ENCODE peak calls at places on chromosomes 2 and 18, in seven cellular contexts. One of them, this sample, is unnamed.

GRCh38 chr18:9022397-9023170 is 79.9 kb upstream of the NDUFV2 start:
- DNase-seq in activated CD4-positive, CD25-positive, alpha-beta regulatory T cell: no peak
- DNase-seq in left ventricle myocardium inferior: no peak
- DNase-seq in NCI-H460: no peak
- DNase-seq in AG10803: no peak
- DNase-seq in HFFc6: no peak
- DNase-seq in astrocyte of the spinal cord: peak
- DNase-seq in this sample: peak

GRCh38 chr18:56068030-56068671 is 480.2 kb upstream of the TCF4 start:
- DNase-seq in activated CD4-positive, CD25-positive, alpha-beta regulatory T cell: no peak
- DNase-seq in astrocyte of the spinal cord: peak
- DNase-seq in NCI-H460: no peak
- DNase-seq in left ventricle myocardium inferior: no peak
- DNase-seq in AG10803: peak
- DNase-seq in HFFc6: peak
- DNase-seq in this sample: no peak

GRCh38 chr2:224412064-224412921 is 10.4 kb upstream of the FAM124B start:
- DNase-seq in HFFc6: peak
- DNase-seq in left ventricle myocardium inferior: no peak
- DNase-seq in astrocyte of the spinal cord: peak
- DNase-seq in activated CD4-positive, CD25-positive, alpha-beta regulatory T cell: no peak
- DNase-seq in AG10803: peak
- DNase-seq in NCI-H460: no peak
- DNase-seq in this sample: no peak

GRCh38 chr2:36967236-36967876 is 1.0 kb upstream of the STRN start:
- DNase-seq in activated CD4-positive, CD25-positive, alpha-beta regulatory T cell: no peak
- DNase-seq in AG10803: no peak
- DNase-seq in NCI-H460: no peak
- DNase-seq in HFFc6: no peak
- DNase-seq in left ventricle myocardium inferior: no peak
- DNase-seq in astrocyte of the spinal cord: no peak
- DNase-seq in this sample: peak

GRCh38 chr2:43634604-43635306 is 2.3 kb upstream of the PLEKHH2 start:
- DNase-seq in astrocyte of the spinal cord: peak
- DNase-seq in NCI-H460: peak
- DNase-seq in HFFc6: peak
- DNase-seq in activated CD4-positive, CD25-positive, alpha-beta regulatory T cell: no peak
- DNase-seq in left ventricle myocardium inferior: no peak
- DNase-seq in AG10803: peak
- DNase-seq in this sample: peak

GRCh38 chr2:104849618-104850097 is 4.3 kb upstream of the POU3F3 start:
- DNase-seq in NCI-H460: peak
- DNase-seq in activated CD4-positive, CD25-positive, alpha-beta regulatory T cell: no peak
- DNase-seq in astrocyte of the spinal cord: peak
- DNase-seq in AG10803: peak
- DNase-seq in left ventricle myocardium inferior: no peak
- DNase-seq in HFFc6: peak
- DNase-seq in this sample: peak

GRCh38 chr2:37855283-37856041 is 69.6 kb upstream of the RMDN2 start:
- DNase-seq in HFFc6: no peak
- DNase-seq in left ventricle myocardium inferior: peak
- DNase-seq in astrocyte of the spinal cord: no peak
- DNase-seq in activated CD4-positive, CD25-positive, alpha-beta regulatory T cell: no peak
- DNase-seq in NCI-H460: no peak
- DNase-seq in AG10803: peak
- DNase-seq in this sample: no peak

GRCh38 chr2:118224888-118225264 is 136.6 kb downstream of the INSIG2 start:
- DNase-seq in HFFc6: no peak
- DNase-seq in AG10803: no peak
- DNase-seq in activated CD4-positive, CD25-positive, alpha-beta regulatory T cell: no peak
- DNase-seq in left ventricle myocardium inferior: no peak
- DNase-seq in astrocyte of the spinal cord: no peak
- DNase-seq in NCI-H460: no peak
- DNase-seq in this sample: peak

GRCh38 chr2:44348385-44348784 is 12.9 kb downstream of the PREPL start:
- DNase-seq in left ventricle myocardium inferior: no peak
- DNase-seq in activated CD4-positive, CD25-positive, alpha-beta regulatory T cell: no peak
- DNase-seq in AG10803: peak
- DNase-seq in astrocyte of the spinal cord: peak
- DNase-seq in NCI-H460: no peak
- DNase-seq in HFFc6: peak
- DNase-seq in this sample: no peak

GRCh38 chr2:172128484-172128883 is 25.8 kb upstream of the DLX2 start:
- DNase-seq in astrocyte of the spinal cord: no peak
- DNase-seq in NCI-H460: no peak
- DNase-seq in HFFc6: no peak
- DNase-seq in left ventricle myocardium inferior: no peak
- DNase-seq in activated CD4-positive, CD25-positive, alpha-beta regulatory T cell: no peak
- DNase-seq in AG10803: no peak
- DNase-seq in this sample: no peak

GRCh38 chr2:200483729-200484198 is 26.1 kb downstream of the KCTD18 start:
- DNase-seq in NCI-H460: peak
- DNase-seq in activated CD4-positive, CD25-positive, alpha-beta regulatory T cell: no peak
- DNase-seq in AG10803: no peak
- DNase-seq in astrocyte of the spinal cord: peak
- DNase-seq in HFFc6: no peak
- DNase-seq in left ventricle myocardium inferior: no peak
- DNase-seq in this sample: peak

GRCh38 chr2:75476778-75477177 is 84.0 kb downstream of the EVA1A start:
- DNase-seq in activated CD4-positive, CD25-positive, alpha-beta regulatory T cell: no peak
- DNase-seq in astrocyte of the spinal cord: peak
- DNase-seq in NCI-H460: no peak
- DNase-seq in AG10803: peak
- DNase-seq in HFFc6: peak
- DNase-seq in left ventricle myocardium inferior: no peak
- DNase-seq in this sample: peak

GRCh38 chr18:55763805-55764204 is 175.8 kb upstream of the TCF4 start:
- DNase-seq in astrocyte of the spinal cord: peak
- DNase-seq in left ventricle myocardium inferior: no peak
- DNase-seq in HFFc6: no peak
- DNase-seq in AG10803: peak
- DNase-seq in activated CD4-positive, CD25-positive, alpha-beta regulatory T cell: no peak
- DNase-seq in NCI-H460: no peak
- DNase-seq in this sample: peak

GRCh38 chr2:223101340-223102039 is 49.5 kb downstream of the KCNE4 start:
- DNase-seq in left ventricle myocardium inferior: no peak
- DNase-seq in NCI-H460: peak
- DNase-seq in HFFc6: peak
- DNase-seq in AG10803: peak
- DNase-seq in activated CD4-positive, CD25-positive, alpha-beta regulatory T cell: no peak
- DNase-seq in astrocyte of the spinal cord: peak
- DNase-seq in this sample: peak

GRCh38 chr2:127181851-127182250 is 38.2 kb downstream of the CYP27C1 start:
- DNase-seq in left ventricle myocardium inferior: no peak
- DNase-seq in NCI-H460: no peak
- DNase-seq in activated CD4-positive, CD25-positive, alpha-beta regulatory T cell: no peak
- DNase-seq in HFFc6: no peak
- DNase-seq in astrocyte of the spinal cord: no peak
- DNase-seq in AG10803: no peak
- DNase-seq in this sample: no peak

GRCh38 chr2:18268400-18268799 is 292.1 kb downstream of the RDH14 start:
- DNase-seq in astrocyte of the spinal cord: peak
- DNase-seq in NCI-H460: no peak
- DNase-seq in HFFc6: no peak
- DNase-seq in activated CD4-positive, CD25-positive, alpha-beta regulatory T cell: no peak
- DNase-seq in AG10803: no peak
- DNase-seq in left ventricle myocardium inferior: no peak
- DNase-seq in this sample: no peak

GRCh38 chr2:129880971-129881370 is 98.5 kb upstream of the RAB6C start:
- DNase-seq in NCI-H460: no peak
- DNase-seq in astrocyte of the spinal cord: no peak
- DNase-seq in AG10803: no peak
- DNase-seq in left ventricle myocardium inferior: no peak
- DNase-seq in activated CD4-positive, CD25-positive, alpha-beta regulatory T cell: no peak
- DNase-seq in HFFc6: no peak
- DNase-seq in this sample: no peak

GRCh38 chr2:100592226-100592625 is 29.4 kb downstream of the PDCL3 start:
- DNase-seq in AG10803: peak
- DNase-seq in left ventricle myocardium inferior: no peak
- DNase-seq in astrocyte of the spinal cord: no peak
- DNase-seq in HFFc6: peak
- DNase-seq in NCI-H460: no peak
- DNase-seq in activated CD4-positive, CD25-positive, alpha-beta regulatory T cell: no peak
- DNase-seq in this sample: no peak

GRCh38 chr2:118893100-118893499 is 45.7 kb upstream of the EN1 start:
- DNase-seq in HFFc6: no peak
- DNase-seq in AG10803: no peak
- DNase-seq in activated CD4-positive, CD25-positive, alpha-beta regulatory T cell: no peak
- DNase-seq in left ventricle myocardium inferior: no peak
- DNase-seq in astrocyte of the spinal cord: no peak
- DNase-seq in NCI-H460: no peak
- DNase-seq in this sample: no peak

GRCh38 chr2:152611458-152612231 is 105.6 kb downstream of the PRPF40A start:
- DNase-seq in AG10803: peak
- DNase-seq in astrocyte of the spinal cord: peak
- DNase-seq in HFFc6: peak
- DNase-seq in NCI-H460: no peak
- DNase-seq in left ventricle myocardium inferior: peak
- DNase-seq in activated CD4-positive, CD25-positive, alpha-beta regulatory T cell: no peak
- DNase-seq in this sample: peak

GRCh38 chr2:51711761-51712160 is 679.8 kb upstream of the NRXN1 start:
- DNase-seq in astrocyte of the spinal cord: peak
- DNase-seq in NCI-H460: no peak
- DNase-seq in HFFc6: no peak
- DNase-seq in AG10803: no peak
- DNase-seq in activated CD4-positive, CD25-positive, alpha-beta regulatory T cell: no peak
- DNase-seq in left ventricle myocardium inferior: no peak
- DNase-seq in this sample: no peak

GRCh38 chr2:200364620-200365019 is 58.1 kb downstream of the SPATS2L start:
- DNase-seq in astrocyte of the spinal cord: no peak
- DNase-seq in AG10803: no peak
- DNase-seq in HFFc6: no peak
- DNase-seq in activated CD4-positive, CD25-positive, alpha-beta regulatory T cell: no peak
- DNase-seq in left ventricle myocardium inferior: no peak
- DNase-seq in NCI-H460: no peak
- DNase-seq in this sample: no peak

This sample was measured in A673.